ENCODE peak calls at places on chromosome 5, in nine cellular contexts. N is CD8-positive, alpha-beta T cell; C is BJ; P is IMR-90; W is thoracic aorta; M is tibial nerve; R is cardiac fibroblast; X is nephron progenitor cell; L is cardiac muscle cell. D is an unnamed sample.

GRCh38 chr5:7926296-7926695 is 57.3 kb downstream of the MTRR start:
- DNase-seq in N (no peak), C (peak; percentile 70), P (peak; percentile 99), W (no peak), M (no peak), R (peak; percentile 93), X (no peak), L (peak; percentile 75), D (no peak)

GRCh38 chr5:56783261-56783660 is 32.1 kb upstream of the MAP3K1 start:
- DNase-seq in N (no peak), C (no peak), P (no peak), W (no peak), M (no peak), R (no peak), X (no peak), L (no peak), D (no peak)

GRCh38 chr5:66960373-66961137 is 236.0 kb downstream of the CD180 start:
- DNase-seq in N (no peak), C (no peak), P (peak; percentile 10), W (no peak), M (no peak), R (peak; percentile 44), X (no peak), L (peak; percentile 46), D (no peak)

GRCh38 chr5:176619203-176619568 is 9.2 kb upstream of the GPRIN1 start:
- DNase-seq in N (peak; percentile 77), C (peak; percentile 14), P (peak; percentile 86), W (no peak), M (no peak), R (peak; percentile 82), X (peak; percentile 96), L (peak; percentile 90), D (peak; percentile 77)

GRCh38 chr5:1763548-1763911 is 36.1 kb downstream of the MRPL36 start:
- DNase-seq in N (peak; percentile 61), C (peak; percentile 15), P (peak; percentile 72), W (no peak), M (peak; percentile 11), R (peak; percentile 81), X (peak; percentile 61), L (peak; percentile 85), D (peak; percentile 66)

GRCh38 chr5:141637266-141637692 is 482 bp downstream of the RELL2 start:
- DNase-seq in N (no peak), C (no peak), P (no peak), W (no peak), M (no peak), R (no peak), X (peak; percentile 48), L (peak; percentile 6), D (peak; percentile 34)

GRCh38 chr5:150320048-150320555 is 17.4 kb upstream of the ARSI start:
- DNase-seq in N (no peak), C (peak; percentile 89), P (peak; percentile 78), W (peak; percentile 28), M (peak; percentile 69), R (peak; percentile 82), X (no peak), L (peak; percentile 88), D (no peak)

GRCh38 chr5:83270311-83270710 is 193.0 kb downstream of the XRCC4 start:
- DNase-seq in N (no peak), C (no peak), P (no peak), W (no peak), M (no peak), R (no peak), X (no peak), L (no peak), D (no peak)

GRCh38 chr5:37005252-37005651 is 128.7 kb downstream of the NIPBL start:
- DNase-seq in N (no peak), C (peak; percentile 30), P (peak; percentile 77), W (no peak), M (no peak), R (peak; percentile 57), X (no peak), L (peak; percentile 71), D (no peak)

GRCh38 chr5:149731332-149731616 is 1.2 kb downstream of the PPARGC1B start:
- DNase-seq in N (no peak), C (no peak), P (no peak), W (no peak), M (no peak), R (no peak), X (no peak), L (no peak), D (no peak)

GRCh38 chr5:100761192-100761591 is 141.9 kb downstream of the ST8SIA4 start:
- DNase-seq in N (no peak), C (no peak), P (peak; percentile 71), W (no peak), M (no peak), R (peak; percentile 56), X (no peak), L (no peak), D (no peak)

GRCh38 chr5:133891390-133891789 is 77.0 kb downstream of the C5orf15 start:
- DNase-seq in N (no peak), C (no peak), P (no peak), W (no peak), M (no peak), R (no peak), X (no peak), L (no peak), D (no peak)

GRCh38 chr5:97065475-97065874 is 76.9 kb downstream of the LIX1 start:
- DNase-seq in N (no peak), C (no peak), P (no peak), W (no peak), M (no peak), R (no peak), X (no peak), L (no peak), D (no peak)

GRCh38 chr5:148979104-148979723 is 83.6 kb downstream of the SH3TC2 start:
- DNase-seq in N (no peak), C (no peak), P (no peak), W (no peak), M (peak; percentile 24), R (no peak), X (no peak), L (no peak), D (no peak)

GRCh38 chr5:15463231-15463630 is 36.7 kb upstream of the FBXL7 start:
- DNase-seq in N (no peak), C (no peak), P (peak; percentile 33), W (no peak), M (no peak), R (peak; percentile 57), X (no peak), L (peak; percentile 48), D (no peak)

GRCh38 chr5:55899344-55899743 is 48.2 kb downstream of the IL31RA start:
- DNase-seq in N (no peak), C (no peak), P (peak; percentile 56), W (no peak), M (no peak), R (peak; percentile 33), X (no peak), L (peak; percentile 43), D (no peak)

GRCh38 chr5:109409061-109409843 is 522 bp downstream of the PJA2 start:
- DNase-seq in N (peak; percentile 88), C (no peak), P (peak; percentile 80), W (peak; percentile 49), M (peak; percentile 39), R (peak; percentile 89), X (peak; percentile 65), L (peak; percentile 80), D (peak; percentile 52)

GRCh38 chr5:109411627-109412026 is 1.9 kb upstream of the PJA2 start:
- DNase-seq in N (no peak), C (peak; percentile 74), P (peak; percentile 97), W (no peak), M (no peak), R (peak; percentile 95), X (no peak), L (peak; percentile 86), D (no peak)

GRCh38 chr5:109411175-109411514 is 1.4 kb upstream of the PJA2 start:
- DNase-seq in N (no peak), C (no peak), P (no peak), W (no peak), M (no peak), R (no peak), X (no peak), L (no peak), D (no peak)

GRCh38 chr5:109410389-109411174 is 808 bp upstream of the PJA2 start:
- DNase-seq in N (peak; percentile 71), C (no peak), P (peak; percentile 75), W (peak; percentile 28), M (peak; percentile 58), R (peak; percentile 84), X (peak; percentile 79), L (peak; percentile 91), D (peak; percentile 65)

GRCh38 chr5:109409844-109410388 is at the start of gene PJA2:
- DNase-seq in N (peak; percentile 96), C (peak; percentile 100), P (peak; percentile 100), W (peak; percentile 99), M (peak; percentile 98), R (peak; percentile 100), X (peak; percentile 98), L (peak; percentile 100), D (peak; percentile 98)
- TF ChIP-seq CTCF in N (peak; percentile 39), C (peak; percentile 33), P (peak; percentile 17), W (no peak), M (peak; percentile 31), R (peak; percentile 36), X (no peak), L (peak; percentile 30), D (peak; percentile 60)

GRCh38 chr5:168104811-168105481 is 186.5 kb upstream of the WWC1 start:
- DNase-seq in N (no peak), C (no peak), P (no peak), W (no peak), M (no peak), R (no peak), X (no peak), L (no peak), D (peak; percentile 11)
- TF ChIP-seq CTCF in N (no peak), C (peak; percentile 15), P (no peak), W (no peak), M (no peak), R (peak; percentile 3), X (peak; percentile 17), L (no peak), D (peak; percentile 36)

GRCh38 chr5:35050541-35051126 is 2.9 kb upstream of the AGXT2 start:
- DNase-seq in N (no peak), C (no peak), P (no peak), W (no peak), M (no peak), R (no peak), X (no peak), L (no peak), D (no peak)
- TF ChIP-seq CTCF in N (no peak), C (no peak), P (no peak), W (no peak), M (no peak), R (no peak), X (no peak), L (no peak), D (no peak)

DNA sequence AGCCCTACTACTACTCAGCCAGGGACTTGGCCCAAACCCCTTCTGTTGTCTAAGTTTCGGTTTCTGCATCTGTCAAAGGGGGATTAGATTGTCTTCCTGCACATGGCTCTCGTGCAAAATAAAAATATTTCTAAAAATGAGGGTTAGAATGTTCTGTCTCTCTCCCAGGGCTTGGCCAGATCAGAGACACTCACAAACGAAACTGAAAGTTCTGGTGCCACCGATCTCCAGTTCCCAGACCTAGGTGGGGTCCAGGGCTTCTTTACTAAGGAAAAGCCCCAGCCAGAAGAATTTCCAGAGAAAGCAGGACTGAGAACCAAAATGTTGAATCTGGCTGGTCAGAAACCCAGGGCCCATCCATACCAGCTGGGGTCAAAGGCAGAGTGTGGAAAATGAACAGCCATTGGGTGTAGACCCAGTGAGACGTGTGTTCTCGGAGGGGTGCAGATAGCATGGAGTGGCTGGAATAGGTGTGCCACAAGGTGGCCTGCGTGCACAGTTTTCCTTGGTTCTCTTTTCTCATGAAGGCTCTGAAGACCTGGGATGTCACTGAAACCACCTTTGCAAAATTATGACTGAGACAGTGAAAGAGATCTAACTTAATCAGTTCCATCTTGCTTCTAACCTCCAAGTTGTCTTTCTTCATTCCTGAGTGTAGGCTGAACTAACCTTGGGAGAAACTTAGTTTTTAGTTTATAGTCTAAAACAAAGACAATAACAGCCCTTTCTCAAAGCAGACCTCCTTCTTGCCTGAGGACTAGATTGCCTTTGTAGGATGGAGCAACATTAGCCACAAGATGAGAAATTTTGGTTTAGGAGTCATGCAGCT is 2.2 kb upstream of the SLC23A1 start:
- DNase-seq in N (peak; percentile 54), C (no peak), P (no peak), W (no peak), M (no peak), R (no peak), X (no peak), L (no peak), D (no peak)
- TF ChIP-seq CTCF in N (no peak), C (no peak), P (no peak), W (no peak), M (no peak), R (no peak), X (no peak), L (no peak), D (no peak)